ENCODE peak calls at places on chromosomes 1 and 21, in four cellular contexts. One of them, this sample, is unnamed.

GRCh38 chr1:170560681-170561285 is 28.8 kb downstream of the GORAB start:
- DNase-seq in Panc1: no peak
- DNase-seq in body of pancreas: no peak
- DNase-seq in CD8-positive, alpha-beta T cell: no peak
- DNase-seq in this sample: no peak

GRCh38 chr1:30887485-30888315 is 20.9 kb downstream of the SDC3 start:
- DNase-seq in Panc1: no peak
- DNase-seq in body of pancreas: no peak
- DNase-seq in CD8-positive, alpha-beta T cell: no peak
- DNase-seq in this sample: no peak

GRCh38 chr1:113984710-113985109 is 5.4 kb downstream of the OLFML3 start:
- DNase-seq in Panc1: no peak
- DNase-seq in body of pancreas: no peak
- DNase-seq in CD8-positive, alpha-beta T cell: no peak
- DNase-seq in this sample: no peak

GRCh38 chr21:41754481-41754891 is 12.4 kb downstream of the RIPK4 start:
- DNase-seq in Panc1: no peak
- DNase-seq in body of pancreas: no peak
- DNase-seq in CD8-positive, alpha-beta T cell: no peak
- DNase-seq in this sample: no peak

GRCh38 chr1:23557471-23558124 is 1.7 kb downstream of the ID3 start:
- DNase-seq in Panc1: no peak
- DNase-seq in body of pancreas: no peak
- DNase-seq in CD8-positive, alpha-beta T cell: no peak
- DNase-seq in this sample: no peak

GRCh38 chr1:113146242-113147072 is 73.5 kb downstream of the LRIG2 start:
- DNase-seq in Panc1: no peak
- DNase-seq in body of pancreas: no peak
- DNase-seq in CD8-positive, alpha-beta T cell: no peak
- DNase-seq in this sample: no peak

GRCh38 chr1:185483647-185484450 is 166.8 kb upstream of the IVNS1ABP start:
- DNase-seq in Panc1: no peak
- DNase-seq in body of pancreas: no peak
- DNase-seq in CD8-positive, alpha-beta T cell: no peak
- DNase-seq in this sample: no peak

GRCh38 chr21:28268685-28269084 is 724.0 kb downstream of the LTN1 start:
- DNase-seq in Panc1: no peak
- DNase-seq in body of pancreas: no peak
- DNase-seq in CD8-positive, alpha-beta T cell: no peak
- DNase-seq in this sample: no peak

GRCh38 chr1:77975907-77976306 is 3.0 kb downstream of the FUBP1 start:
- DNase-seq in Panc1: no peak
- DNase-seq in body of pancreas: no peak
- DNase-seq in CD8-positive, alpha-beta T cell: no peak
- DNase-seq in this sample: no peak

GRCh38 chr1:21329209-21329844 is 39.1 kb upstream of the ECE1 start:
- DNase-seq in Panc1: no peak
- DNase-seq in body of pancreas: peak
- DNase-seq in CD8-positive, alpha-beta T cell: no peak
- DNase-seq in this sample: peak

GRCh38 chr21:17725339-17725738 is 93.8 kb downstream of the C21orf91 start:
- DNase-seq in Panc1: no peak
- DNase-seq in body of pancreas: peak
- DNase-seq in CD8-positive, alpha-beta T cell: no peak
- DNase-seq in this sample: no peak

GRCh38 chr1:168504064-168504837 is 39.5 kb downstream of the XCL2 start:
- DNase-seq in Panc1: no peak
- DNase-seq in body of pancreas: peak
- DNase-seq in CD8-positive, alpha-beta T cell: no peak
- DNase-seq in this sample: peak

GRCh38 chr1:218257971-218258370 is 27.1 kb upstream of the RRP15 start:
- DNase-seq in Panc1: no peak
- DNase-seq in body of pancreas: no peak
- DNase-seq in CD8-positive, alpha-beta T cell: no peak
- DNase-seq in this sample: no peak

GRCh38 chr1:198157847-198158765 is 1.3 kb downstream of the NEK7 start:
- DNase-seq in Panc1: peak
- DNase-seq in body of pancreas: no peak
- DNase-seq in CD8-positive, alpha-beta T cell: no peak
- DNase-seq in this sample: no peak

GRCh38 chr1:23400324-23401110 is 24.0 kb downstream of the TCEA3 start:
- DNase-seq in Panc1: no peak
- DNase-seq in body of pancreas: no peak
- DNase-seq in CD8-positive, alpha-beta T cell: no peak
- DNase-seq in this sample: no peak

GRCh38 chr1:205935869-205936268 is 7.4 kb downstream of the SLC26A9 start:
- DNase-seq in Panc1: no peak
- DNase-seq in body of pancreas: no peak
- DNase-seq in CD8-positive, alpha-beta T cell: no peak
- DNase-seq in this sample: no peak

GRCh38 chr1:208500379-208500778 is 256.2 kb upstream of the PLXNA2 start:
- DNase-seq in Panc1: no peak
- DNase-seq in body of pancreas: no peak
- DNase-seq in CD8-positive, alpha-beta T cell: no peak
- DNase-seq in this sample: no peak

GRCh38 chr1:203088441-203088840 is 2.6 kb upstream of the MYOG start:
- DNase-seq in Panc1: no peak
- DNase-seq in body of pancreas: no peak
- DNase-seq in CD8-positive, alpha-beta T cell: no peak
- DNase-seq in this sample: no peak

GRCh38 chr1:47534417-47534816 is 96.6 kb downstream of the FOXD2 start:
- DNase-seq in Panc1: no peak
- DNase-seq in body of pancreas: no peak
- DNase-seq in CD8-positive, alpha-beta T cell: no peak
- DNase-seq in this sample: no peak

GRCh38 chr21:24969068-24969467 is 638.2 kb downstream of the MRPL39 start:
- DNase-seq in Panc1: no peak
- DNase-seq in body of pancreas: no peak
- DNase-seq in CD8-positive, alpha-beta T cell: no peak
- DNase-seq in this sample: no peak

GRCh38 chr1:117678246-117678977 is 72.6 kb downstream of the TENT5C start:
- DNase-seq in Panc1: no peak
- DNase-seq in body of pancreas: peak
- DNase-seq in CD8-positive, alpha-beta T cell: no peak
- DNase-seq in this sample: no peak

GRCh38 chr1:203465943-203466342 is 9.7 kb upstream of the PRELP start:
- DNase-seq in Panc1: no peak
- DNase-seq in body of pancreas: no peak
- DNase-seq in CD8-positive, alpha-beta T cell: no peak
- DNase-seq in this sample: peak

GRCh38 chr1:107430540-107431228 is 289.8 kb downstream of the NTNG1 start:
- DNase-seq in Panc1: peak
- DNase-seq in body of pancreas: peak
- DNase-seq in CD8-positive, alpha-beta T cell: no peak
- DNase-seq in this sample: no peak

GRCh38 chr1:159141584-159142518 is 29.6 kb upstream of the CADM3 start:
- DNase-seq in Panc1: no peak
- DNase-seq in body of pancreas: no peak
- DNase-seq in CD8-positive, alpha-beta T cell: no peak
- DNase-seq in this sample: no peak

GRCh38 chr21:37921091-37921490 is 4.8 kb upstream of the KCNJ6 start:
- DNase-seq in Panc1: no peak
- DNase-seq in body of pancreas: no peak
- DNase-seq in CD8-positive, alpha-beta T cell: no peak
- DNase-seq in this sample: no peak

GRCh38 chr21:45826733-45827692 is 154.6 kb upstream of the COL6A1 start:
- DNase-seq in Panc1: no peak
- DNase-seq in body of pancreas: no peak
- DNase-seq in CD8-positive, alpha-beta T cell: no peak
- DNase-seq in this sample: no peak

GRCh38 chr1:162349635-162350330 is 26.9 kb downstream of the SPATA46 start:
- DNase-seq in Panc1: peak
- DNase-seq in body of pancreas: no peak
- DNase-seq in CD8-positive, alpha-beta T cell: no peak
- DNase-seq in this sample: peak

GRCh38 chr1:184025242-184025675 is 12.3 kb downstream of the COLGALT2 start:
- DNase-seq in Panc1: no peak
- DNase-seq in body of pancreas: peak
- DNase-seq in CD8-positive, alpha-beta T cell: no peak
- DNase-seq in this sample: no peak

GRCh38 chr1:212901290-212901689 is 43.2 kb downstream of the FLVCR1 start:
- DNase-seq in Panc1: no peak
- DNase-seq in body of pancreas: no peak
- DNase-seq in CD8-positive, alpha-beta T cell: no peak
- DNase-seq in this sample: no peak

GRCh38 chr1:202805886-202806511 is 2.2 kb downstream of the KDM5B start:
- DNase-seq in Panc1: no peak
- DNase-seq in body of pancreas: no peak
- DNase-seq in CD8-positive, alpha-beta T cell: no peak
- DNase-seq in this sample: no peak

GRCh38 chr21:36656138-36656537 is 42.8 kb upstream of the SIM2 start:
- DNase-seq in Panc1: no peak
- DNase-seq in body of pancreas: peak
- DNase-seq in CD8-positive, alpha-beta T cell: no peak
- DNase-seq in this sample: no peak

GRCh38 chr1:239308701-239309333 is 77.6 kb upstream of the CHRM3 start:
- DNase-seq in Panc1: peak
- DNase-seq in body of pancreas: peak
- DNase-seq in CD8-positive, alpha-beta T cell: peak
- DNase-seq in this sample: peak

DNA sequence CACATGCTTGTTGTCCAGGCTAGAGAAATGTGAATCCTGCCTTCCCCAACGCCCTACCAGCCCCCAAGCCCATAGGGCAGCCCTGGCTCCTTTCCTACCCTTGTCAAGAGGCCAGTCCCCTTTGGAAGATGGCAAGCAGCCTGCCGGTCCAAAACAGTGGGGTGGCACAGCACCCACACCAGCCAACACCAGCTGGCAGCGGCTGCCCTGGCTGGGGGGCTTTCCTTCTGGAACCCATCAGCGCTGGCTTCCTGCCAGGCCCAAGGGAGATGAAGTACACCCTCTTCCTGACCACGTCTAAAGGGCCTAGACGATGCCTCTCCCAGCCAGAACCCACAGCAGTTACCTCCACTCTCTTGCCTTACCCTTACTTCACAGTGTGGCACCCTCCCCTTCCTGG is 24.2 kb downstream of the KCNN3 start:
- DNase-seq in Panc1: no peak
- DNase-seq in body of pancreas: no peak
- DNase-seq in CD8-positive, alpha-beta T cell: no peak
- DNase-seq in this sample: no peak
- H3K4me3 ChIP-seq in Panc1: no peak
- H3K4me3 ChIP-seq in body of pancreas: no peak
- H3K4me3 ChIP-seq in CD8-positive, alpha-beta T cell: no peak
- H3K4me3 ChIP-seq in this sample: no peak

GRCh38 chr1:116001739-116002487 is 25.6 kb downstream of the SLC22A15 start:
- DNase-seq in Panc1: no peak
- DNase-seq in body of pancreas: peak
- DNase-seq in CD8-positive, alpha-beta T cell: no peak
- DNase-seq in this sample: no peak
- H3K4me3 ChIP-seq in Panc1: no peak
- H3K4me3 ChIP-seq in body of pancreas: no peak
- H3K4me3 ChIP-seq in CD8-positive, alpha-beta T cell: no peak
- H3K4me3 ChIP-seq in this sample: no peak

GRCh38 chr1:173162601-173163000 is 44.5 kb downstream of the TNFSF4 start:
- DNase-seq in Panc1: no peak
- DNase-seq in body of pancreas: no peak
- DNase-seq in CD8-positive, alpha-beta T cell: no peak
- DNase-seq in this sample: no peak
- H3K4me3 ChIP-seq in Panc1: no peak
- H3K4me3 ChIP-seq in body of pancreas: no peak
- H3K4me3 ChIP-seq in CD8-positive, alpha-beta T cell: no peak
- H3K4me3 ChIP-seq in this sample: no peak

GRCh38 chr1:91884459-91885290 is 1.3 kb downstream of the TGFBR3 start:
- DNase-seq in Panc1: no peak
- DNase-seq in body of pancreas: peak
- DNase-seq in CD8-positive, alpha-beta T cell: no peak
- DNase-seq in this sample: peak

GRCh38 chr1:91885331-91885715 is 628 bp downstream of the TGFBR3 start:
- DNase-seq in Panc1: no peak
- DNase-seq in body of pancreas: peak
- DNase-seq in CD8-positive, alpha-beta T cell: peak
- DNase-seq in this sample: peak

GRCh38 chr1:91885716-91886506 is at the start of gene TGFBR3:
- DNase-seq in Panc1: no peak
- DNase-seq in body of pancreas: peak
- DNase-seq in CD8-positive, alpha-beta T cell: peak
- DNase-seq in this sample: peak

GRCh38 chr1:91881280-91881679 is 4.7 kb downstream of the TGFBR3 start:
- DNase-seq in Panc1: no peak
- DNase-seq in body of pancreas: no peak
- DNase-seq in CD8-positive, alpha-beta T cell: no peak
- DNase-seq in this sample: no peak

DNA sequence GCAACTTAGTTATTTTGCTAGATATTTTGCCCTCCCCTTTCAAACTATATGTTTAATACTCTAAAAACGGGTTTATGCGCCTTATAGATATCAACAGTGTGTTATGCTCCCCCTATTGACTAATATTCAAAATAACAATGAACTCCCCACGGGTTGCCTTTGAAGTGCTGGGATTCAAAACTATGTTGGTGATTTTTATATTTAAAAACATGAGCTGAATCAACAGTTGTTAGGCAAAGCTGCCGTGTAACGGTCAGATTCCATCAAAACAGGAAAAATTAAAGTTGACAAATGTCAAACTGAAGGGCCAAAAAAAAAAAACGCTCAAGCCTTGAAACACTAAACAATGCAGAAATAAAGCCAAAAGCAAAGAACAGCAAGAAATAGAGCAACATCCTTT is 2.5 kb downstream of the TGFBR3 start:
- DNase-seq in Panc1: no peak
- DNase-seq in body of pancreas: no peak
- DNase-seq in CD8-positive, alpha-beta T cell: no peak
- DNase-seq in this sample: no peak
- H3K4me3 ChIP-seq in Panc1: peak
- H3K4me3 ChIP-seq in body of pancreas: no peak
- H3K4me3 ChIP-seq in CD8-positive, alpha-beta T cell: no peak
- H3K4me3 ChIP-seq in this sample: no peak

GRCh38 chr1:33358114-33358770 is 37.3 kb upstream of the A3GALT2 start:
- DNase-seq in Panc1: no peak
- DNase-seq in body of pancreas: no peak
- DNase-seq in CD8-positive, alpha-beta T cell: no peak
- DNase-seq in this sample: no peak
- H3K4me3 ChIP-seq in Panc1: no peak
- H3K4me3 ChIP-seq in body of pancreas: no peak
- H3K4me3 ChIP-seq in CD8-positive, alpha-beta T cell: no peak
- H3K4me3 ChIP-seq in this sample: no peak

GRCh38 chr1:10107985-10108663 is 75.4 kb downstream of the UBE4B start:
- DNase-seq in Panc1: peak
- DNase-seq in body of pancreas: no peak
- DNase-seq in CD8-positive, alpha-beta T cell: no peak
- DNase-seq in this sample: no peak
- H3K4me3 ChIP-seq in Panc1: no peak
- H3K4me3 ChIP-seq in body of pancreas: no peak
- H3K4me3 ChIP-seq in CD8-positive, alpha-beta T cell: no peak
- H3K4me3 ChIP-seq in this sample: no peak

GRCh38 chr1:119766374-119766794 is 2.3 kb downstream of the HMGCS2 start:
- DNase-seq in Panc1: no peak
- DNase-seq in body of pancreas: peak
- DNase-seq in CD8-positive, alpha-beta T cell: no peak
- DNase-seq in this sample: no peak

GRCh38 chr1:119771016-119771415 is 2.3 kb upstream of the HMGCS2 start:
- DNase-seq in Panc1: no peak
- DNase-seq in body of pancreas: peak
- DNase-seq in CD8-positive, alpha-beta T cell: no peak
- DNase-seq in this sample: no peak

GRCh38 chr1:119764220-119764619 is 4.5 kb downstream of the HMGCS2 start:
- DNase-seq in Panc1: no peak
- DNase-seq in body of pancreas: no peak
- DNase-seq in CD8-positive, alpha-beta T cell: no peak
- DNase-seq in this sample: no peak

GRCh38 chr1:119768778-119769177 is at the start of gene HMGCS2:
- DNase-seq in Panc1: no peak
- DNase-seq in body of pancreas: peak
- DNase-seq in CD8-positive, alpha-beta T cell: no peak
- DNase-seq in this sample: peak

GRCh38 chr1:119767486-119767885 is 1.2 kb downstream of the HMGCS2 start:
- DNase-seq in Panc1: no peak
- DNase-seq in body of pancreas: no peak
- DNase-seq in CD8-positive, alpha-beta T cell: no peak
- DNase-seq in this sample: no peak
- H3K4me3 ChIP-seq in Panc1: no peak
- H3K4me3 ChIP-seq in body of pancreas: no peak
- H3K4me3 ChIP-seq in CD8-positive, alpha-beta T cell: no peak
- H3K4me3 ChIP-seq in this sample: no peak